ENCODE peak calls at places on chromosome X, in seven cellular contexts. X is mammary epithelial cell, I is endothelial cell of umbilical vein, D is GM23338, Z is keratinocyte, R is PC-9, W is astrocyte. C is an unnamed sample.

GRCh38 chrX:47366051-47366722 is 4.2 kb upstream of the ZNF157 start:
- DNase-seq in X (peak), I (peak), D (peak), Z (no peak), R (peak), W (peak), C (peak)

GRCh38 chrX:133335027-133335426 is 80.3 kb downstream of the GPC4 start:
- DNase-seq in X (peak), I (no peak), D (peak), Z (no peak), R (peak), W (no peak), C (peak)

GRCh38 chrX:47745386-47745785 is 86.4 kb upstream of the UXT start:
- DNase-seq in X (no peak), I (no peak), D (no peak), Z (no peak), R (no peak), W (no peak), C (no peak)

GRCh38 chrX:136475236-136475635 is 12.5 kb upstream of the BRS3 start:
- DNase-seq in X (no peak), I (no peak), D (no peak), Z (no peak), R (no peak), W (no peak), C (no peak)

GRCh38 chrX:125205918-125206665 is 113.6 kb upstream of the TEX13C start:
- DNase-seq in X (no peak), I (no peak), D (peak), Z (no peak), R (no peak), W (no peak), C (no peak)

GRCh38 chrX:137428251-137428661 is 137.7 kb upstream of the ZIC3 start:
- DNase-seq in X (no peak), I (no peak), D (peak), Z (no peak), R (no peak), W (no peak), C (no peak)

GRCh38 chrX:111874241-111874640 is 1.7 kb upstream of the TRPC5OS start:
- DNase-seq in X (no peak), I (no peak), D (no peak), Z (no peak), R (no peak), W (no peak), C (no peak)

GRCh38 chrX:66833426-66833825 is 194.5 kb upstream of the EDA2R start:
- DNase-seq in X (no peak), I (no peak), D (no peak), Z (no peak), R (no peak), W (no peak), C (no peak)

GRCh38 chrX:126847143-126847542 is 27.6 kb downstream of the PRR32 start:
- DNase-seq in X (no peak), I (no peak), D (no peak), Z (no peak), R (no peak), W (no peak), C (no peak)

GRCh38 chrX:150507251-150507856 is 61.1 kb upstream of the MTM1 start:
- DNase-seq in X (no peak), I (peak), D (peak), Z (no peak), R (no peak), W (no peak), C (no peak)

GRCh38 chrX:27599928-27600327 is 9.8 kb downstream of the DCAF8L2 start:
- DNase-seq in X (peak), I (peak), D (no peak), Z (no peak), R (no peak), W (peak), C (peak)

GRCh38 chrX:127459784-127460183 is 592.4 kb downstream of the ACTRT1 start:
- DNase-seq in X (no peak), I (no peak), D (peak), Z (no peak), R (no peak), W (no peak), C (no peak)

GRCh38 chrX:632391-633042 is 1.9 kb downstream of the SHOX start:
- DNase-seq in X (no peak), I (no peak), D (peak), Z (no peak), R (no peak), W (no peak), C (no peak)
- TF ChIP-seq EZH2 in X (no peak), I (no peak), D (peak), Z (peak), R (no peak), W (no peak), C (no peak)

GRCh38 chrX:12979630-12980015 is 4.7 kb downstream of the TMSB4X start:
- DNase-seq in X (no peak), I (no peak), D (no peak), Z (no peak), R (no peak), W (no peak), C (peak)

GRCh38 chrX:12978205-12979010 is 3.5 kb downstream of the TMSB4X start:
- DNase-seq in X (peak), I (peak), D (peak), Z (no peak), R (no peak), W (peak), C (peak)

GRCh38 chrX:12981880-12982279 is 7.0 kb downstream of the TMSB4X start:
- DNase-seq in X (no peak), I (no peak), D (no peak), Z (no peak), R (no peak), W (no peak), C (no peak)

GRCh38 chrX:12977761-12978204 is 2.9 kb downstream of the TMSB4X start:
- DNase-seq in X (no peak), I (no peak), D (no peak), Z (no peak), R (no peak), W (no peak), C (no peak)

DNA sequence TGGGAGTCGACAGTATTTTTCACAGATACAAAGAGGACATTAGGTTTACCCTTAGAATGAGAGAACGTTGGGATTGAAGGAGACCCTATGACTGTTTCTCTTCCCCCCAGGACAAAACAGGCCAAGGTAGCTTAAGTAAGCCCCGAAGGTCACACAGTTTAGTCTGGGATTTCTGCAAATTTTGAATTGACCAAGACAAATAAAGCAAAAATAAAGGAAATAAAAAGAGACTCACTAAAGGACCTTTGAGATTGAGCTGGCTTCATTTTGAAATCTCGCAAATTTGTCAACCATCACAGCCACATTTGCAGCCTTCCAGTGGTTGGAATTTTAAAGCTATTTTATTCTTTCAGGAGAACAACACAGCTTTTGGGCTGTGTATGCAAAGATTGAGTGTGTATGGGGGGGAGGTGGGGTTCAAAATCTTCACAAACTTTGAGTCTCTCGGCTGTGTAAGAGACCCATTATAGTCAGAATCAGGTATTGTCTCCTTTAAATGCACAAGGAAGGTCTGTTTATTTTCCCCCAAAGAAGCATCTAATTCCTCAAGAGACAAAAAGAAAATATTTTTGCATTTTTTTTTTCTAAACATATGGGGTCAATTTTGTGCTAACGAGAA is 4.2 kb downstream of the TMSB4X start:
- DNase-seq in X (no peak), I (no peak), D (no peak), Z (no peak), R (no peak), W (no peak), C (no peak)
- H3K4me3 ChIP-seq in X (no peak), I (no peak), D (no peak), Z (no peak), R (no peak), W (peak), C (no peak)

GRCh38 chrX:23938690-23939089 is 30.9 kb downstream of the CXorf58 start:
- DNase-seq in X (no peak), I (no peak), D (no peak), Z (no peak), R (no peak), W (no peak), C (no peak)

GRCh38 chrX:23945206-23945605 is 37.4 kb downstream of the CXorf58 start:
- DNase-seq in X (no peak), I (no peak), D (no peak), Z (no peak), R (no peak), W (no peak), C (no peak)

DNA sequence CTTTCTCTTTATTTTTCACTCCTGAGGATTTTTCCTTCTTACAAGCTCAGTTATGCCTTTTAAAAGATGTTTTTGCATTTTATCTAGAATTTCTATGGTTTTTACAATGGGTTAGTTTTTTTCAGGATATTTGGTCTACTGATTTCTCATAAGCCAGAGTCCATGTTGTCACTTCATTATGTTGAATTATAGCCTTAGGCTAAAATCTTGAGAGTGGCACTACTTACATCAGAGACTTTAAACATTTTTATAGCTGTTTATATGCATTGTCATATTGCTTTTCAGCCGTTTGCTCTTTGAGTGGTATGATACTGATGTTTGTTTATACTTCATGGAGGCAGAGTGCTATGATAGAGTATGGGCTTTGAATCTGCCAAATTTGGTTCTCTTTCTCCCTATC is 36.4 kb downstream of the CXorf58 start:
- DNase-seq in X (no peak), I (no peak), D (no peak), Z (no peak), R (no peak), W (no peak), C (no peak)
- H2AFZ ChIP-seq in X (no peak), I (no peak), D (no peak), Z (no peak), R (no peak), W (no peak), C (no peak)

GRCh38 chrX:69128573-69128972 is 36.7 kb downstream of the PJA1 start:
- DNase-seq in X (no peak), I (no peak), D (peak), Z (no peak), R (no peak), W (peak), C (peak)
- TF ChIP-seq EZH2 in X (no peak), I (no peak), D (no peak), Z (no peak), R (no peak), W (no peak), C (no peak)

GRCh38 chrX:71911023-71911730 is 532 bp downstream of the NHSL2 start:
- DNase-seq in X (no peak), I (no peak), D (peak), Z (no peak), R (no peak), W (no peak), C (peak)

GRCh38 chrX:71911731-71912050 is 1.0 kb downstream of the NHSL2 start:
- DNase-seq in X (no peak), I (no peak), D (peak), Z (no peak), R (no peak), W (no peak), C (peak)

GRCh38 chrX:71910526-71911022 is at the start of gene NHSL2:
- DNase-seq in X (no peak), I (no peak), D (peak), Z (no peak), R (no peak), W (peak), C (no peak)

GRCh38 chrX:71908387-71908786 is 2.3 kb upstream of the NHSL2 start:
- DNase-seq in X (no peak), I (no peak), D (no peak), Z (no peak), R (no peak), W (no peak), C (no peak)

GRCh38 chrX:71909956-71910355 is 689 bp upstream of the NHSL2 start:
- DNase-seq in X (no peak), I (no peak), D (peak), Z (no peak), R (no peak), W (no peak), C (peak)
- H3K4me3 ChIP-seq in X (no peak), I (no peak), D (peak), Z (no peak), R (no peak), W (peak), C (peak)

GRCh38 chrX:134406977-134407376 is 53.0 kb upstream of the HPRT1 start:
- DNase-seq in X (no peak), I (no peak), D (no peak), Z (no peak), R (no peak), W (no peak), C (no peak)
- H2AFZ ChIP-seq in X (no peak), I (no peak), D (no peak), Z (no peak), R (no peak), W (no peak), C (no peak)

DNA sequence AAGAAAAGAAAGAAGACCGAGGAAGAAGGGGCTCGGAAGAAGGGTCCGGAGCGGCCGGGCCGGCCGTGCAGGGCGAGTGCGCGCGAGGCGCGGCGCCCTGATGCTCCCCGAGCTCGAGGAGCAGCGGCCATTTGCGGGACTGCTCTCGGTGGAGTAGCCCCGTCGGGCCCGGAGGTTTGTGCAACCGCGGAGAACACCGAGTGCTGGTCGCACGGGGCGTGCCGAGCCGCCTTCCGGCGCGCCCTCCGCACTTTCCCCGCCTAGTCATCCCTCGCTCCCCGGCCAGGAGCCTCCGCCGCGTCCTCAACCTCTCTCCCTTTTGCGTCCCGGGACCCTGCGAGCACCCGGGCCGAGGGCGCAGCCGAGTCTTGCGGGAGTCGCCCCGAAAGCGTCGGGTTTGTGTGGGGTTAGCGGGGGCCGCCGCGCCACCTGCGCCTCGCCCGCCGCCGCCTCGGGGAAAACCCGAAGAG is 127.4 kb downstream of the LAS1L start:
- DNase-seq in X (peak), I (no peak), D (peak), Z (no peak), R (no peak), W (no peak), C (no peak)
- TF ChIP-seq EZH2 in X (peak), I (peak), D (no peak), Z (peak), R (no peak), W (no peak), C (peak)

GRCh38 chrX:104750146-104750699 is 184.2 kb downstream of the IL1RAPL2 start:
- DNase-seq in X (no peak), I (no peak), D (no peak), Z (no peak), R (no peak), W (peak), C (no peak)
- H3K4me3 ChIP-seq in X (no peak), I (no peak), D (no peak), Z (no peak), R (no peak), W (no peak), C (no peak)

DNA sequence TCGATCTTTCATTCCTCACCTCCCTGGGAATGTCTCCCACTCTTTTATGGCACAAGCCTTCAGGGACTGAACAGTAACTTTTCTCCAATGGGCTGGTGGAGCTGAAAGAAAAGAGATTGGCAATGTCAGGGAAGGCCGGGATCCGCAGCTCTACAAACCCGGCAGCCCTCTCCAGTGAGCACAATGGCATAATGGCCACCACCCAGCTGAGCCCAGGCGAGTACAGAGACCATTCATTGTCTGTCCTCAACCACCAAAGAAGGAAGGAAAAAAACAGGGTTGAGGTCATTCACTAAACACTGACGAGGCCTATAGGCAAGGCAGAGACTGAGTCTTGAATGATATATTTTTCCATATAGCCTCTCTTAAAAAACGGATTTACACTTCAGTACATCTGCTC is 3.6 kb downstream of the GEMIN8 start:
- DNase-seq in X (no peak), I (no peak), D (peak), Z (no peak), R (no peak), W (no peak), C (no peak)
- H2AFZ ChIP-seq in X (no peak), I (no peak), D (no peak), Z (no peak), R (no peak), W (no peak), C (no peak)

C was measured in fibroblast of lung.